ENCODE peak calls at places on chromosome 21, in seven cellular contexts. A, V, O, Q, L, S and M are unnamed samples.

GRCh38 chr21:32484706-32485380 is 72.3 kb downstream of the EVA1C start:
- DNase-seq in A (peak), V (no peak), O (no peak), Q (peak), L (no peak), S (no peak), M (no peak)

GRCh38 chr21:31119199-31119598 is 80.9 kb upstream of the KRTAP19-8 start:
- DNase-seq in A (no peak), V (no peak), O (no peak), Q (no peak), L (no peak), S (no peak), M (no peak)

GRCh38 chr21:44010429-44010828 is 1.7 kb upstream of the TRAPPC10 start:
- DNase-seq in A (no peak), V (no peak), O (no peak), Q (no peak), L (no peak), S (peak), M (no peak)

GRCh38 chr21:14773777-14774345 is 227.7 kb upstream of the SAMSN1 start:
- DNase-seq in A (no peak), V (peak), O (no peak), Q (peak), L (no peak), S (peak), M (no peak)

GRCh38 chr21:15192243-15192642 is 127.4 kb upstream of the NRIP1 start:
- DNase-seq in A (no peak), V (peak), O (no peak), Q (no peak), L (no peak), S (no peak), M (no peak)

GRCh38 chr21:31305888-31306287 is 38.2 kb downstream of the TIAM1 start:
- DNase-seq in A (no peak), V (no peak), O (no peak), Q (no peak), L (no peak), S (no peak), M (no peak)

GRCh38 chr21:43591468-43592050 is 67.7 kb downstream of the HSF2BP start:
- DNase-seq in A (no peak), V (no peak), O (no peak), Q (no peak), L (no peak), S (no peak), M (peak)

GRCh38 chr21:15221799-15222386 is 157.1 kb upstream of the NRIP1 start:
- DNase-seq in A (peak), V (peak), O (no peak), Q (peak), L (peak), S (peak), M (peak)

GRCh38 chr21:33492571-33492970 is 1.1 kb upstream of the DNAJC28 start:
- DNase-seq in A (no peak), V (no peak), O (no peak), Q (no peak), L (no peak), S (no peak), M (peak)

GRCh38 chr21:43325036-43325435 is 101.9 kb downstream of the SIK1 start:
- DNase-seq in A (no peak), V (no peak), O (no peak), Q (no peak), L (no peak), S (no peak), M (no peak)

GRCh38 chr21:39314155-39315027 is 959 bp upstream of the BRWD1 start:
- DNase-seq in A (peak), V (peak), O (peak), Q (peak), L (peak), S (peak), M (peak)

GRCh38 chr21:17775431-17776126 is 43.6 kb downstream of the C21orf91 start:
- DNase-seq in A (no peak), V (no peak), O (no peak), Q (no peak), L (no peak), S (no peak), M (no peak)

GRCh38 chr21:31511258-31511657 is 148.2 kb upstream of the SOD1 start:
- DNase-seq in A (no peak), V (no peak), O (no peak), Q (no peak), L (no peak), S (no peak), M (no peak)

GRCh38 chr21:25838809-25839208 is 104.0 kb downstream of the GABPA start:
- DNase-seq in A (no peak), V (no peak), O (peak), Q (no peak), L (peak), S (no peak), M (no peak)

GRCh38 chr21:14260459-14260764 is 44.5 kb downstream of the RBM11 start:
- DNase-seq in A (no peak), V (no peak), O (no peak), Q (no peak), L (no peak), S (no peak), M (no peak)

GRCh38 chr21:32764186-32764585 is 7.4 kb downstream of the PAXBP1 start:
- DNase-seq in A (no peak), V (no peak), O (no peak), Q (no peak), L (no peak), S (no peak), M (no peak)

GRCh38 chr21:45131537-45131999 is 57.2 kb downstream of the ADARB1 start:
- DNase-seq in A (no peak), V (no peak), O (no peak), Q (no peak), L (no peak), S (no peak), M (no peak)
- H3K4me3 ChIP-seq in A (no peak), V (no peak), O (no peak), Q (no peak), L (no peak), S (no peak), M (no peak)

GRCh38 chr21:28781602-28782274 is 210.9 kb downstream of the LTN1 start:
- DNase-seq in A (no peak), V (peak), O (no peak), Q (no peak), L (no peak), S (peak), M (peak)
- TF ChIP-seq CTCF in A (no peak), V (peak), O (peak), Q (peak), L (peak), S (peak), M (peak)

GRCh38 chr21:41337515-41337914 is 20.9 kb downstream of the FAM3B start:
- DNase-seq in A (no peak), V (no peak), O (no peak), Q (no peak), L (no peak), S (no peak), M (no peak)
- H3K4me3 ChIP-seq in A (no peak), V (no peak), O (no peak), Q (no peak), L (no peak), S (no peak), M (no peak)

GRCh38 chr21:41086551-41086950 is 81.4 kb upstream of the BACE2 start:
- DNase-seq in A (no peak), V (no peak), O (no peak), Q (no peak), L (no peak), S (no peak), M (no peak)

GRCh38 chr21:41090981-41091380 is 77.0 kb upstream of the BACE2 start:
- DNase-seq in A (no peak), V (no peak), O (no peak), Q (no peak), L (no peak), S (no peak), M (no peak)

GRCh38 chr21:41095983-41096382 is 72.0 kb upstream of the BACE2 start:
- DNase-seq in A (no peak), V (no peak), O (no peak), Q (no peak), L (no peak), S (no peak), M (no peak)

GRCh38 chr21:41091561-41091960 is 76.4 kb upstream of the BACE2 start:
- DNase-seq in A (no peak), V (no peak), O (no peak), Q (no peak), L (no peak), S (no peak), M (no peak)
- TF ChIP-seq CTCF in A (no peak), V (no peak), O (no peak), Q (no peak), L (no peak), S (no peak), M (no peak)

GRCh38 chr21:41779659-41780058 is 12.8 kb upstream of the RIPK4 start:
- DNase-seq in A (no peak), V (no peak), O (no peak), Q (no peak), L (no peak), S (no peak), M (no peak)

GRCh38 chr21:41778974-41779600 is 12.2 kb upstream of the RIPK4 start:
- DNase-seq in A (no peak), V (peak), O (no peak), Q (no peak), L (no peak), S (peak), M (no peak)

GRCh38 chr21:41776778-41777177 is 9.9 kb upstream of the RIPK4 start:
- DNase-seq in A (no peak), V (no peak), O (no peak), Q (no peak), L (no peak), S (no peak), M (no peak)

GRCh38 chr21:41780337-41781046 is 13.6 kb upstream of the RIPK4 start:
- DNase-seq in A (no peak), V (no peak), O (no peak), Q (no peak), L (no peak), S (no peak), M (no peak)

GRCh38 chr21:41777934-41778815 is 11.3 kb upstream of the RIPK4 start:
- DNase-seq in A (peak), V (peak), O (peak), Q (peak), L (peak), S (peak), M (peak)
- H3K4me3 ChIP-seq in A (no peak), V (no peak), O (no peak), Q (no peak), L (no peak), S (peak), M (no peak)

GRCh38 chr21:37712204-37712934 is 203.9 kb downstream of the KCNJ6 start:
- DNase-seq in A (peak), V (peak), O (peak), Q (peak), L (peak), S (peak), M (peak)

GRCh38 chr21:37717534-37717933 is 198.7 kb downstream of the KCNJ6 start:
- DNase-seq in A (no peak), V (no peak), O (no peak), Q (no peak), L (no peak), S (peak), M (no peak)
- TF ChIP-seq CTCF in A (no peak), V (no peak), O (no peak), Q (no peak), L (no peak), S (peak), M (no peak)

GRCh38 chr21:41171210-41171609 is 3.2 kb downstream of the BACE2 start:
- DNase-seq in A (peak), V (no peak), O (no peak), Q (peak), L (peak), S (no peak), M (no peak)
- H3K4me3 ChIP-seq in A (no peak), V (no peak), O (no peak), Q (no peak), L (no peak), S (no peak), M (no peak)

GRCh38 chr21:34697826-34698225 is 29.0 kb downstream of the CLIC6 start:
- DNase-seq in A (no peak), V (no peak), O (no peak), Q (no peak), L (no peak), S (no peak), M (no peak)
- TF ChIP-seq CTCF in A (no peak), V (no peak), O (no peak), Q (no peak), L (no peak), S (no peak), M (no peak)

GRCh38 chr21:46289655-46290178 is 3.6 kb downstream of the YBEY start:
- DNase-seq in A (no peak), V (no peak), O (no peak), Q (no peak), L (no peak), S (no peak), M (no peak)
- H3K4me3 ChIP-seq in A (no peak), V (no peak), O (no peak), Q (no peak), L (no peak), S (no peak), M (no peak)

GRCh38 chr21:21751286-21751685 is 753.1 kb downstream of the NCAM2 start:
- DNase-seq in A (no peak), V (no peak), O (no peak), Q (no peak), L (no peak), S (no peak), M (no peak)
- TF ChIP-seq CTCF in A (no peak), V (no peak), O (no peak), Q (no peak), L (peak), S (no peak), M (no peak)